ENCODE peak calls at places on chromosomes 16 and 17, in five cellular contexts. One of them, this sample, is unnamed. For H3K4me1, the result is how much of the 10 kb centered on the place peaks cover.

GRCh38 chr16:77211880-77212735 is 12.9 kb downstream of the SYCE1L start:
- DNase-seq in astrocyte: no peak
- DNase-seq in right lobe of liver: peak
- DNase-seq in pancreas: peak
- DNase-seq in GM23338: peak
- DNase-seq in this sample: peak

GRCh38 chr16:87757841-87758426 is 7.9 kb downstream of the KLHDC4 start:
- DNase-seq in astrocyte: peak
- DNase-seq in GM23338: no peak
- DNase-seq in right lobe of liver: no peak
- DNase-seq in pancreas: no peak
- DNase-seq in this sample: no peak

GRCh38 chr17:63274156-63274555 is 171.9 kb downstream of the CYB561 start:
- DNase-seq in GM23338: no peak
- DNase-seq in right lobe of liver: no peak
- DNase-seq in astrocyte: peak
- DNase-seq in pancreas: no peak
- DNase-seq in this sample: no peak

GRCh38 chr17:74512624-74513084 is 18.6 kb downstream of the CD300LB start:
- DNase-seq in right lobe of liver: no peak
- DNase-seq in astrocyte: peak
- DNase-seq in pancreas: no peak
- DNase-seq in GM23338: no peak
- DNase-seq in this sample: no peak

GRCh38 chr17:73901249-73901648 is 257.0 kb upstream of the SDK2 start:
- DNase-seq in right lobe of liver: no peak
- DNase-seq in GM23338: no peak
- DNase-seq in astrocyte: no peak
- DNase-seq in pancreas: no peak
- DNase-seq in this sample: no peak

GRCh38 chr16:11619327-11619851 is 32.7 kb upstream of the LITAF start:
- DNase-seq in pancreas: no peak
- DNase-seq in right lobe of liver: peak
- DNase-seq in GM23338: no peak
- DNase-seq in astrocyte: no peak
- DNase-seq in this sample: no peak

GRCh38 chr16:56388209-56388608 is 37.1 kb downstream of the AMFR start:
- DNase-seq in GM23338: no peak
- DNase-seq in right lobe of liver: no peak
- DNase-seq in pancreas: no peak
- DNase-seq in astrocyte: peak
- DNase-seq in this sample: no peak

GRCh38 chr16:29674188-29674587 is 4.8 kb upstream of the QPRT start:
- DNase-seq in right lobe of liver: no peak
- DNase-seq in pancreas: no peak
- DNase-seq in astrocyte: peak
- DNase-seq in GM23338: no peak
- DNase-seq in this sample: no peak

GRCh38 chr17:46191332-46192210 is 1.7 kb downstream of the KANSL1 start:
- DNase-seq in pancreas: peak
- DNase-seq in GM23338: peak
- DNase-seq in astrocyte: no peak
- DNase-seq in right lobe of liver: no peak
- DNase-seq in this sample: no peak

GRCh38 chr16:70428178-70428998 is 10.5 kb downstream of the ST3GAL2 start:
- DNase-seq in pancreas: peak
- DNase-seq in astrocyte: peak
- DNase-seq in right lobe of liver: peak
- DNase-seq in GM23338: peak
- DNase-seq in this sample: peak

GRCh38 chr17:5587431-5588032 is 3.2 kb upstream of the NLRP1 start:
- DNase-seq in astrocyte: peak
- DNase-seq in pancreas: no peak
- DNase-seq in right lobe of liver: no peak
- DNase-seq in GM23338: peak
- DNase-seq in this sample: peak

GRCh38 chr16:57178296-57178695 is 7.5 kb downstream of the PSME3IP1 start:
- DNase-seq in pancreas: no peak
- DNase-seq in GM23338: no peak
- DNase-seq in astrocyte: no peak
- DNase-seq in right lobe of liver: no peak
- DNase-seq in this sample: no peak

GRCh38 chr17:3886776-3887175 is 6.1 kb downstream of the CAMKK1 start:
- DNase-seq in pancreas: peak
- DNase-seq in astrocyte: no peak
- DNase-seq in GM23338: no peak
- DNase-seq in right lobe of liver: peak
- DNase-seq in this sample: peak

GRCh38 chr16:28563218-28563617 is 9.5 kb downstream of the SGF29 start:
- DNase-seq in astrocyte: no peak
- DNase-seq in right lobe of liver: no peak
- DNase-seq in GM23338: no peak
- DNase-seq in pancreas: no peak
- DNase-seq in this sample: no peak

GRCh38 chr17:66834426-66834918 is 445 bp upstream of the CACNG5 start:
- DNase-seq in pancreas: no peak
- DNase-seq in astrocyte: no peak
- DNase-seq in GM23338: peak
- DNase-seq in right lobe of liver: no peak
- DNase-seq in this sample: no peak

GRCh38 chr17:82552580-82552979 is 33.0 kb downstream of the FOXK2 start:
- DNase-seq in pancreas: no peak
- DNase-seq in GM23338: no peak
- DNase-seq in astrocyte: no peak
- DNase-seq in right lobe of liver: no peak
- DNase-seq in this sample: no peak

GRCh38 chr17:82547981-82548380 is 28.4 kb downstream of the FOXK2 start:
- DNase-seq in pancreas: no peak
- DNase-seq in astrocyte: no peak
- DNase-seq in right lobe of liver: no peak
- DNase-seq in GM23338: no peak
- DNase-seq in this sample: no peak

GRCh38 chr17:82551779-82552457 is 32.4 kb downstream of the FOXK2 start:
- DNase-seq in right lobe of liver: peak
- DNase-seq in pancreas: peak
- DNase-seq in GM23338: peak
- DNase-seq in astrocyte: peak
- DNase-seq in this sample: peak

GRCh38 chr17:82548681-82549303 is 29.3 kb downstream of the FOXK2 start:
- DNase-seq in right lobe of liver: peak
- DNase-seq in pancreas: peak
- DNase-seq in astrocyte: no peak
- DNase-seq in GM23338: no peak
- DNase-seq in this sample: peak

GRCh38 chr17:82553210-82553930 is 33.8 kb downstream of the FOXK2 start:
- DNase-seq in astrocyte: no peak
- DNase-seq in pancreas: peak
- DNase-seq in GM23338: peak
- DNase-seq in right lobe of liver: no peak
- DNase-seq in this sample: no peak
- H3K4me1 ChIP-seq in astrocyte: under half
- H3K4me1 ChIP-seq in pancreas: under half
- H3K4me1 ChIP-seq in GM23338: under half
- H3K4me1 ChIP-seq in right lobe of liver: under half
- H3K4me1 ChIP-seq in this sample: under half

DNA sequence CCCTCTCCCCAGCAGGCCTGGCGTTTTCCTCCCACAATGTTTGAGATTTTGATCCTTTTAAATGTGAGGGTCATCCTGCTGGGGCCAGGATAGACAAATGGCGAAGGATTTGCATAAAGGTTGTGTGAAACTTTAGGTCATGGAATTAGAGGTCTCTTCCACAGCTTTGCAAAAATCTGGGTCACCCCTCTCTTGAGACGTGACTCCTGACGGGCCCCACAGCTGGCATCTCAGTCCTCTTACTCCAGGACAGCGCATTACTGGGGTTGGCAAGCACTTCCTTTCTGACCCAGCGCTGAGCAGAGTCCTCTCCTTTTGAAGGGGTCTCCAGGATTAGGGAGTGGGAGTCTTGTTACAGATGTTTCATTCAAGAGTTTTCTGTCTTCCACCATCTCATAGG is 7.4 kb downstream of the ZNF629 start:
- DNase-seq in astrocyte: no peak
- DNase-seq in GM23338: no peak
- DNase-seq in right lobe of liver: no peak
- DNase-seq in pancreas: no peak
- DNase-seq in this sample: no peak
- H3K27ac ChIP-seq in astrocyte: no peak
- H3K27ac ChIP-seq in GM23338: no peak
- H3K27ac ChIP-seq in right lobe of liver: no peak
- H3K27ac ChIP-seq in pancreas: no peak
- H3K27ac ChIP-seq in this sample: no peak

DNA sequence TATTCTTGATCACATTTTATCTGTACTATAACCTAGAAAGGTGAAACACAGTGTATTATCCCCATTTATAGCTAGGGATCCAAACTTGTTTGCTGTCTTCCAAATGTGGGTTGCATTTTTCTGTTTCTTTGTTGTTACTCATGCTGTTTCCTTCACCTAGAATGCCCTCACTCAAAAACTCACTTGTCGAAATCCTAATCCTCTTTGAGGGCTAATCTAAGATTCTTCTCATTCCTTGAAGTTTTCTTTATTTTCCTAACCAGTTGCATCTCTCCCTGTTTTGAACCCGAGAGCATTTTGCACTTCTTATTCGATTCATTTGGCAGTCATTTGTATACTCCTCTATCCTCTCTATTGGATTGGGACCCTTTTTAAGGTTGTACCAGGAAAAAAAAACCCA is 9.6 kb downstream of the CALCOCO2 start:
- DNase-seq in GM23338: no peak
- DNase-seq in astrocyte: no peak
- DNase-seq in pancreas: no peak
- DNase-seq in right lobe of liver: no peak
- DNase-seq in this sample: no peak
- H3K4me1 ChIP-seq in GM23338: under half
- H3K4me1 ChIP-seq in astrocyte: under half
- H3K4me1 ChIP-seq in pancreas: under half
- H3K4me1 ChIP-seq in right lobe of liver: under half
- H3K4me1 ChIP-seq in this sample: under half

GRCh38 chr16:48317614-48318013 is 67.6 kb downstream of the SIAH1 start:
- DNase-seq in pancreas: no peak
- DNase-seq in astrocyte: peak
- DNase-seq in GM23338: no peak
- DNase-seq in right lobe of liver: no peak
- DNase-seq in this sample: no peak
- H3K27ac ChIP-seq in pancreas: no peak
- H3K27ac ChIP-seq in astrocyte: no peak
- H3K27ac ChIP-seq in GM23338: peak
- H3K27ac ChIP-seq in right lobe of liver: no peak
- H3K27ac ChIP-seq in this sample: peak

GRCh38 chr16:714558-715447 is at the start of gene METRN:
- DNase-seq in GM23338: peak
- DNase-seq in right lobe of liver: peak
- DNase-seq in pancreas: peak
- DNase-seq in astrocyte: peak
- DNase-seq in this sample: peak
- H3K4me1 ChIP-seq in GM23338: under half
- H3K4me1 ChIP-seq in right lobe of liver: under half
- H3K4me1 ChIP-seq in pancreas: under half
- H3K4me1 ChIP-seq in astrocyte: under half
- H3K4me1 ChIP-seq in this sample: under half